ENCODE peak calls at places on chromosomes 2 and 18, in six cellular contexts. One of them, this sample, is unnamed.
A peak's percentile ranks its signal among the peaks of the same experiment; 100 is the strongest.

GRCh38 chr2:146806295-146807005 is 1038.4 kb upstream of the ACVR2A start:
- DNase-seq in upper lobe of right lung: no peak
- DNase-seq in fibroblast of mammary gland: peak; percentile 88
- DNase-seq in IMR-90: peak; percentile 4
- DNase-seq in colonic mucosa: no peak
- DNase-seq in sigmoid colon: no peak
- DNase-seq in this sample: no peak

GRCh38 chr2:239769574-239770145 is 255.5 kb downstream of the NDUFA10 start:
- DNase-seq in upper lobe of right lung: peak; percentile 51
- DNase-seq in fibroblast of mammary gland: no peak
- DNase-seq in IMR-90: no peak
- DNase-seq in colonic mucosa: no peak
- DNase-seq in sigmoid colon: peak; percentile 58
- DNase-seq in this sample: no peak

GRCh38 chr18:57922885-57923284 is 119.8 kb upstream of the ATP8B1 start:
- DNase-seq in upper lobe of right lung: no peak
- DNase-seq in fibroblast of mammary gland: no peak
- DNase-seq in IMR-90: no peak
- DNase-seq in colonic mucosa: no peak
- DNase-seq in sigmoid colon: no peak
- DNase-seq in this sample: no peak

GRCh38 chr2:43426305-43427031 is 169.4 kb downstream of the THADA start:
- DNase-seq in upper lobe of right lung: no peak
- DNase-seq in fibroblast of mammary gland: peak; percentile 98
- DNase-seq in IMR-90: peak; percentile 98
- DNase-seq in colonic mucosa: peak; percentile 80
- DNase-seq in sigmoid colon: peak; percentile 76
- DNase-seq in this sample: peak; percentile 99

GRCh38 chr2:205610437-205610836 is 71.9 kb upstream of the NRP2 start:
- DNase-seq in upper lobe of right lung: no peak
- DNase-seq in fibroblast of mammary gland: peak; percentile 60
- DNase-seq in IMR-90: peak; percentile 65
- DNase-seq in colonic mucosa: no peak
- DNase-seq in sigmoid colon: no peak
- DNase-seq in this sample: no peak

GRCh38 chr2:41836944-41837343 is 210.9 kb upstream of the PKDCC start:
- DNase-seq in upper lobe of right lung: no peak
- DNase-seq in fibroblast of mammary gland: peak; percentile 61
- DNase-seq in IMR-90: peak; percentile 58
- DNase-seq in colonic mucosa: peak; percentile 55
- DNase-seq in sigmoid colon: no peak
- DNase-seq in this sample: peak; percentile 68

GRCh38 chr2:160581448-160581847 is 87.8 kb upstream of the RBMS1 start:
- DNase-seq in upper lobe of right lung: no peak
- DNase-seq in fibroblast of mammary gland: no peak
- DNase-seq in IMR-90: no peak
- DNase-seq in colonic mucosa: no peak
- DNase-seq in sigmoid colon: no peak
- DNase-seq in this sample: no peak

GRCh38 chr2:99072556-99072955 is 69.0 kb upstream of the C2orf15 start:
- DNase-seq in upper lobe of right lung: no peak
- DNase-seq in fibroblast of mammary gland: no peak
- DNase-seq in IMR-90: no peak
- DNase-seq in colonic mucosa: no peak
- DNase-seq in sigmoid colon: no peak
- DNase-seq in this sample: no peak

GRCh38 chr2:29733945-29734344 is 187.4 kb downstream of the ALK start:
- DNase-seq in upper lobe of right lung: no peak
- DNase-seq in fibroblast of mammary gland: no peak
- DNase-seq in IMR-90: no peak
- DNase-seq in colonic mucosa: no peak
- DNase-seq in sigmoid colon: peak; percentile 65
- DNase-seq in this sample: no peak

GRCh38 chr2:177989029-177989885 is 83.3 kb downstream of the PDE11A start:
- DNase-seq in upper lobe of right lung: no peak
- DNase-seq in fibroblast of mammary gland: no peak
- DNase-seq in IMR-90: peak; percentile 68
- DNase-seq in colonic mucosa: no peak
- DNase-seq in sigmoid colon: no peak
- DNase-seq in this sample: no peak

GRCh38 chr2:9481257-9481922 is 7.0 kb downstream of the IAH1 start:
- DNase-seq in upper lobe of right lung: no peak
- DNase-seq in fibroblast of mammary gland: peak; percentile 24
- DNase-seq in IMR-90: peak; percentile 83
- DNase-seq in colonic mucosa: no peak
- DNase-seq in sigmoid colon: no peak
- DNase-seq in this sample: peak; percentile 72

DNA sequence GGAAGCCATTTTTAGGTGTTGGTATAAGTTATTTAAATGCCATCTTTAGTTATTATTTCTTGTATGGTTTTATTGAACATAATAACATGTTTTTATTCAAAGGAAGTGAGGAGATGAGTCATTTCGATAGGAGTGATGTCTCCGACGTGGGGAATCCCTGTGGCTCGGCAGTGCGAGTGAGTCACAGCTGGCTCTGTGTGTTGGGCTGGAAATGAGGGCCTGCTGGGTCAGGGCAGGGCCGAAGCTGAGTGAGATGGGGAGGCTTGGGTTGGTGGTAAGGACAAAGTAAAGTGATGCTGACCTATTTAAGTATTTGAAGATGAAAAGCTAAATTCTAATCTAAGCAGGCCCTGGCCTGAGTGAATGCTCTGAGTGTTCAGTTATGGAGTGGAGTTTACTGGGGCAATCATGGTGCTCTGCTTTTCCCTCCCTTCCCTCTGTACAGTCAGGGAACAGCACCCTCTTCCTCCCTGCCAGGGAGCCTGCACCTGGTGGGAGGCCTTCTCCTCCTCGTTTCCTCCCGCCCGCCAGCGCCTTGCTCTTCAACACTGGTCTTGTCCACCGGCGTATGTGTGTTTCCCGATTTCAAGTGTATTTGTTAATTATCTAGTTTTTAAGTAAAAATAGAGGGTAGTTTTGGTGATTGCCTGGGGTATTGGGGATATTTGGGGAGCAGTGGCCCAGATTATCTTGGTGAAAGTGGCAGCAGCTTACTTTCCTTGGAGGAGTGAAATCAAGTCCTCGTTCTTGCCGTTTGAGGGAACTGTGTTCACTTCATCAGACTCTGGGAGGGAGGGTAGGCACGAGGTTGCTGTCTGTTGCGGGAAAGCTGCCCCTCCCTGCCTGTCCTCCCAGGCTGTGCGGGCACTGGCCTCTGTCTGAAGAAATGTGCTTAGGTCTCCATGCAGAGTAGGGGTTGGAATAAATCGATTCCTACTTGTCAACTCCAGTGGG is 157.0 kb downstream of the LDLRAD4 start:
- DNase-seq in upper lobe of right lung: no peak
- DNase-seq in fibroblast of mammary gland: peak; percentile 90
- DNase-seq in IMR-90: peak; percentile 91
- DNase-seq in colonic mucosa: no peak
- DNase-seq in sigmoid colon: peak; percentile 89
- DNase-seq in this sample: peak; percentile 79
- H3K4me3 ChIP-seq in upper lobe of right lung: no peak overlapping the region
- H3K4me3 ChIP-seq in fibroblast of mammary gland: no peak overlapping the region
- H3K4me3 ChIP-seq in IMR-90: no peak overlapping the region
- H3K4me3 ChIP-seq in colonic mucosa: no peak overlapping the region
- H3K4me3 ChIP-seq in sigmoid colon: no peak overlapping the region
- H3K4me3 ChIP-seq in this sample: no peak overlapping the region

DNA sequence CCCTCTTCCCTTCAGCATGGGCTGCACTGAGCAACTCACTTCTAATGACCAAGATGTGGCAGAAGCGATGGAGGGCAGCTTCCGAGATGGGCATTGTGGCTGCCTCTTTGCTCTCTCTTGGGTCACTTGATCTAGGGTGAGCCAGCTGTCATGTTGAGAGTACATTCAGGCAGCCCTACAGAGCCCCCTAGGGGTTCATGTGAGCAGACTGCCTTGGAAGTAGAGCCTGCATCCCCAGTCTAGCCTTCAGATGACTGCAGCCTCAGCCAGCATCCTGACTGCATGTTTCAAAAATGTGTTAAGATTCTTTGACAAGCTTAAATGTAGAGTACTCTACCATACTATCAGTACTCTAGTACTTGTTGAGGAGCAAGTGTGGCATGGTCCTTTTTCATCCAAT is 143.9 kb downstream of the NCK2 start:
- DNase-seq in upper lobe of right lung: no peak
- DNase-seq in fibroblast of mammary gland: peak; percentile 36
- DNase-seq in IMR-90: no peak
- DNase-seq in colonic mucosa: no peak
- DNase-seq in sigmoid colon: no peak
- DNase-seq in this sample: no peak
- TF ChIP-seq CTCF in upper lobe of right lung: peak; percentile 24
- TF ChIP-seq CTCF in fibroblast of mammary gland: peak; percentile 33
- TF ChIP-seq CTCF in IMR-90: no peak
- TF ChIP-seq CTCF in colonic mucosa: no peak
- TF ChIP-seq CTCF in sigmoid colon: no peak
- TF ChIP-seq CTCF in this sample: peak; percentile 18

GRCh38 chr18:43134876-43135275 is 19.4 kb upstream of the RIT2 start:
- DNase-seq in upper lobe of right lung: no peak
- DNase-seq in fibroblast of mammary gland: no peak
- DNase-seq in IMR-90: no peak
- DNase-seq in colonic mucosa: no peak
- DNase-seq in sigmoid colon: no peak
- DNase-seq in this sample: no peak

GRCh38 chr18:43125471-43125870 is 10.0 kb upstream of the RIT2 start:
- DNase-seq in upper lobe of right lung: no peak
- DNase-seq in fibroblast of mammary gland: no peak
- DNase-seq in IMR-90: no peak
- DNase-seq in colonic mucosa: no peak
- DNase-seq in sigmoid colon: no peak
- DNase-seq in this sample: no peak

DNA sequence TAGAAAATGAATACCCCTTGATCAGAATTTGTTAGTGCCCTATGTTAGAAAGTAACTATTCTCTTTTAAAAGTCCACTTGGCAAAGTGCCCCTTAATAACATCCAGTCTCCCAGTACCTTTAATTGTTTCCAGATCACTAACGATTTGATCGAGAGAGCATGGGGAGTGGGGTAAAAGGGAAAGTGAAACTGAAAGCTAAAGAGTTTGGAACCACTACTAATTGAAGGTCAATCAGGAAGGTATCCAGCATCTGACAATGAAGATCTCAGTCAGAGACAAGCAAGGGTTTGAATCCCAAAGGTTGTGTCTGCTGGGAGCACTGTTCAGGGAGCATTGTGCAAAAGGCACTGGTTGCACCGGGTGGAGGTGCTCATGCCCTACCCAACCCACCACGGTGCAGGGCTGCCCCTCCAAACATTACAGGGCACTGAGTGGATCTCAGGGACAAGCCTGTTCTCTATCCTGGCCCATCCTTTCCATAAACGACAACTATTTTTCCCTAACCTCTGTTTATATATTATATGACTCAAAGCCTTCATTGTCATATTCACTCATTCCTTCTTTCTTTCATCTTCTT is 14.6 kb upstream of the RIT2 start:
- DNase-seq in upper lobe of right lung: no peak
- DNase-seq in fibroblast of mammary gland: peak; percentile 39
- DNase-seq in IMR-90: no peak
- DNase-seq in colonic mucosa: no peak
- DNase-seq in sigmoid colon: no peak
- DNase-seq in this sample: peak; percentile 3
- H3K4me3 ChIP-seq in upper lobe of right lung: peak overlapping the region; percentile 22
- H3K4me3 ChIP-seq in fibroblast of mammary gland: peak overlapping the region; percentile 17
- H3K4me3 ChIP-seq in IMR-90: no peak overlapping the region
- H3K4me3 ChIP-seq in colonic mucosa: no peak overlapping the region
- H3K4me3 ChIP-seq in sigmoid colon: peak overlapping the region; percentile 25
- H3K4me3 ChIP-seq in this sample: peak overlapping the region; percentile 39

GRCh38 chr2:111149882-111150455 is 29.3 kb downstream of the BCL2L11 start:
- DNase-seq in upper lobe of right lung: no peak
- DNase-seq in fibroblast of mammary gland: no peak
- DNase-seq in IMR-90: no peak
- DNase-seq in colonic mucosa: no peak
- DNase-seq in sigmoid colon: no peak
- DNase-seq in this sample: no peak
- TF ChIP-seq CTCF in upper lobe of right lung: no peak
- TF ChIP-seq CTCF in fibroblast of mammary gland: no peak
- TF ChIP-seq CTCF in IMR-90: no peak
- TF ChIP-seq CTCF in colonic mucosa: no peak
- TF ChIP-seq CTCF in sigmoid colon: no peak
- TF ChIP-seq CTCF in this sample: no peak

GRCh38 chr18:22155584-22155983 is 13.8 kb upstream of the GATA6 start:
- DNase-seq in upper lobe of right lung: no peak
- DNase-seq in fibroblast of mammary gland: no peak
- DNase-seq in IMR-90: no peak
- DNase-seq in colonic mucosa: no peak
- DNase-seq in sigmoid colon: no peak
- DNase-seq in this sample: no peak
- H3K4me3 ChIP-seq in upper lobe of right lung: no peak overlapping the region
- H3K4me3 ChIP-seq in fibroblast of mammary gland: no peak overlapping the region
- H3K4me3 ChIP-seq in IMR-90: no peak overlapping the region
- H3K4me3 ChIP-seq in colonic mucosa: no peak overlapping the region
- H3K4me3 ChIP-seq in sigmoid colon: no peak overlapping the region
- H3K4me3 ChIP-seq in this sample: no peak overlapping the region

GRCh38 chr2:182982934-182983333 is 55.3 kb downstream of the NCKAP1 start:
- DNase-seq in upper lobe of right lung: no peak
- DNase-seq in fibroblast of mammary gland: no peak
- DNase-seq in IMR-90: no peak
- DNase-seq in colonic mucosa: no peak
- DNase-seq in sigmoid colon: no peak
- DNase-seq in this sample: no peak

GRCh38 chr2:182980652-182981051 is 57.6 kb downstream of the NCKAP1 start:
- DNase-seq in upper lobe of right lung: no peak
- DNase-seq in fibroblast of mammary gland: no peak
- DNase-seq in IMR-90: no peak
- DNase-seq in colonic mucosa: no peak
- DNase-seq in sigmoid colon: no peak
- DNase-seq in this sample: no peak

GRCh38 chr2:182977463-182977862 is 60.8 kb downstream of the NCKAP1 start:
- DNase-seq in upper lobe of right lung: no peak
- DNase-seq in fibroblast of mammary gland: no peak
- DNase-seq in IMR-90: no peak
- DNase-seq in colonic mucosa: no peak
- DNase-seq in sigmoid colon: no peak
- DNase-seq in this sample: no peak

GRCh38 chr2:182980115-182980514 is 58.1 kb downstream of the NCKAP1 start:
- DNase-seq in upper lobe of right lung: no peak
- DNase-seq in fibroblast of mammary gland: peak; percentile 54
- DNase-seq in IMR-90: peak; percentile 62
- DNase-seq in colonic mucosa: no peak
- DNase-seq in sigmoid colon: no peak
- DNase-seq in this sample: peak; percentile 61
- TF ChIP-seq CTCF in upper lobe of right lung: peak; percentile 65
- TF ChIP-seq CTCF in fibroblast of mammary gland: peak; percentile 52
- TF ChIP-seq CTCF in IMR-90: peak; percentile 62
- TF ChIP-seq CTCF in colonic mucosa: peak; percentile 45
- TF ChIP-seq CTCF in sigmoid colon: peak; percentile 44
- TF ChIP-seq CTCF in this sample: peak; percentile 48

DNA sequence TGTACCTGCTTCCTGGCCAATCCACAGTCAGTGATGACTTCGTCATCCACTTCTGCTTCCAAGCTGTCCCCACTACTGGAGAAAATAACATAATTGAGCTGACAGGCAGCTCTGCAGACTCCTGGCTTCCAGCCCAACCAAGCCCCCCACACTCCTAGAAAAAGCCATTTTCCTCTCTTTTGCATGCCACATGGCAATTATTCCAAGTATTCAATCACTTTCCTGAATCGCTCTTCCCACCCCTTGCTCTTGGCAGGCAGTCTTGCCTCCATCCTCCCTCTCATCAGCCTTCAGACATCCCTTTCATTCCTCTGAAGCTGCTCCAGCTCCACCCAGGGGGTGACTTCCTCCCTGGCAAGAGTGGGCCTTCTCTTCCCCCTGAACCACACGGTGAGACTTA is 14.3 kb upstream of the ST8SIA5 start:
- DNase-seq in upper lobe of right lung: no peak
- DNase-seq in fibroblast of mammary gland: no peak
- DNase-seq in IMR-90: no peak
- DNase-seq in colonic mucosa: no peak
- DNase-seq in sigmoid colon: no peak
- DNase-seq in this sample: no peak
- H3K4me3 ChIP-seq in upper lobe of right lung: no peak overlapping the region
- H3K4me3 ChIP-seq in fibroblast of mammary gland: no peak overlapping the region
- H3K4me3 ChIP-seq in IMR-90: no peak overlapping the region
- H3K4me3 ChIP-seq in colonic mucosa: no peak overlapping the region
- H3K4me3 ChIP-seq in sigmoid colon: no peak overlapping the region
- H3K4me3 ChIP-seq in this sample: no peak overlapping the region

This sample was measured in fibroblast of villous mesenchyme.